ENCODE peak calls at places on chromosomes 2 and 18, in eight cellular contexts. N is WERI-Rb-1, F is Caco-2, R is AG04450, I is neural progenitor cell, V is thoracic aorta, A is hepatocyte, G is tibial nerve. X is an unnamed sample. For H3K27me3, the result is how much of the 10 kb centered on the place peaks cover.

GRCh38 chr2:46290019-46290418 is 7.2 kb upstream of the EPAS1 start:
- DNase-seq in I (no peak), R (no peak), N (no peak), G (no peak), F (no peak), A (no peak), V (no peak), X (no peak)

GRCh38 chr2:3470856-3471737 is 48.2 kb downstream of the ADI1 start:
- DNase-seq in I (no peak), N (no peak), V (no peak), A (no peak), F (no peak), G (no peak), R (no peak), X (peak)

GRCh38 chr2:31204761-31205160 is 12.6 kb downstream of the CAPN14 start:
- DNase-seq in G (no peak), V (no peak), R (no peak), I (no peak), F (no peak), A (no peak), N (no peak), X (no peak)

GRCh38 chr2:157746234-157746950 is 117.7 kb upstream of the ACVR1C start:
- DNase-seq in I (no peak), F (no peak), N (no peak), G (no peak), V (no peak), A (no peak), R (no peak), X (no peak)

GRCh38 chr2:84694088-84694622 is 177.9 kb downstream of the DNAH6 start:
- DNase-seq in F (no peak), R (no peak), G (no peak), I (no peak), A (peak), V (no peak), N (no peak), X (no peak)

GRCh38 chr2:127508621-127509034 is 17.7 kb downstream of the IWS1 start:
- DNase-seq in A (peak), G (peak), R (peak), F (no peak), N (no peak), V (peak), I (no peak), X (peak)

GRCh38 chr2:149527998-149528775 is 59.4 kb downstream of the MMADHC start:
- DNase-seq in I (peak), V (no peak), F (no peak), R (no peak), G (no peak), A (no peak), N (peak), X (no peak)

GRCh38 chr18:33837191-33837590 is 259.2 kb downstream of the ASXL3 start:
- DNase-seq in F (no peak), A (no peak), G (no peak), I (peak), V (no peak), N (no peak), R (no peak), X (no peak)

GRCh38 chr18:37421349-37422080 is 144.1 kb downstream of the CELF4 start:
- DNase-seq in N (no peak), R (no peak), A (no peak), I (no peak), G (no peak), V (no peak), F (no peak), X (no peak)

GRCh38 chr18:77124452-77124922 is 8.1 kb downstream of the MBP start:
- DNase-seq in V (no peak), N (no peak), A (no peak), F (no peak), G (no peak), R (no peak), I (no peak), X (no peak)

GRCh38 chr18:28062446-28062845 is 114.5 kb downstream of the CDH2 start:
- DNase-seq in I (no peak), N (no peak), V (no peak), F (no peak), A (no peak), R (no peak), G (no peak), X (no peak)

GRCh38 chr18:73614812-73615211 is 532.8 kb downstream of the FBXO15 start:
- DNase-seq in I (no peak), R (peak), A (no peak), N (no peak), V (no peak), G (no peak), F (no peak), X (no peak)

GRCh38 chr2:102618452-102619413 is 620 bp upstream of the SLC9A2 start:
- DNase-seq in A (peak), R (no peak), I (peak), N (peak), G (no peak), V (no peak), F (peak), X (peak)

GRCh38 chr2:181754136-181754535 is 73.8 kb upstream of the NEUROD1 start:
- DNase-seq in V (no peak), N (no peak), G (no peak), I (peak), A (no peak), R (no peak), F (no peak), X (no peak)

GRCh38 chr2:175823291-175824073 is 178.6 kb downstream of the LNPK start:
- DNase-seq in F (no peak), N (no peak), R (no peak), G (no peak), V (no peak), A (no peak), I (peak), X (no peak)

GRCh38 chr2:36695746-36696415 is 626 bp upstream of the VIT start:
- DNase-seq in G (no peak), R (no peak), I (no peak), A (no peak), F (peak), N (no peak), V (no peak), X (no peak)

GRCh38 chr2:155190342-155190741 is 491.8 kb downstream of the KCNJ3 start:
- DNase-seq in F (no peak), A (no peak), N (no peak), R (no peak), I (no peak), V (no peak), G (no peak), X (no peak)

GRCh38 chr2:12844511-12844910 is 127.8 kb downstream of the TRIB2 start:
- DNase-seq in R (no peak), G (no peak), F (no peak), A (no peak), I (peak), V (no peak), N (no peak), X (no peak)

GRCh38 chr2:229922449-229923386 is at the start of gene FBXO36:
- DNase-seq in R (no peak), A (peak), G (peak), F (peak), I (peak), N (peak), V (peak), X (peak)

GRCh38 chr2:238847841-238848565 is at the start of gene TWIST2:
- DNase-seq in R (peak), F (no peak), G (peak), V (peak), N (no peak), A (peak), I (peak), X (peak)
- TF ChIP-seq CTCF in R (peak), F (no peak), G (no peak), V (no peak), N (no peak), A (no peak), I (no peak), X (no peak)

GRCh38 chr2:124258481-124258880 is 233.4 kb downstream of the CNTNAP5 start:
- DNase-seq in I (no peak), A (no peak), F (no peak), G (no peak), V (no peak), N (no peak), R (no peak), X (no peak)
- H3K27me3 ChIP-seq in I (under half), A (under half), F (under half), G (under half), V (under half), N (under half), R (under half), X (under half)

GRCh38 chr2:193690572-193690971 is 1495.8 kb upstream of the TMEFF2 start:
- DNase-seq in G (no peak), R (no peak), F (no peak), N (no peak), V (no peak), A (no peak), I (no peak), X (no peak)

DNA sequence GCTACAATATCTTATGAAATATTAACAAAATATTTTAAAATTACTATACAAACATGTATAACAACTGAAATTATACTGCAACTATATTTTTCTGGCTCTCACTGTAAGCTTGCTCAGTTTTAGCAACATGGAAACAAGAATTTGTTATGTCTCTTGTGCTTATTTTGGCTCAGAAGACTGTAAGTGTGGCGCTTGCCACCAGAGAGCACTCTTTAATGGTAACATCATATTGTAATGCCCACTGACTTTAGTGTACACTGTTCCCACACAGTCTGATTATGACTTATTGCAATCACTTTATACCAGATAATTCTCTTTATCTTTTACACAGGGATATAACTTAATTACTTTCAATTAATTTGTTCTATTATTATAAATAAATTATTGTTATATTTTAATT is 1500.6 kb upstream of the TMEFF2 start:
- DNase-seq in V (no peak), F (peak), G (no peak), N (peak), A (peak), I (peak), R (no peak), X (no peak)
- TF ChIP-seq CTCF in V (no peak), F (peak), G (no peak), N (peak), A (peak), I (peak), R (no peak), X (no peak)

DNA sequence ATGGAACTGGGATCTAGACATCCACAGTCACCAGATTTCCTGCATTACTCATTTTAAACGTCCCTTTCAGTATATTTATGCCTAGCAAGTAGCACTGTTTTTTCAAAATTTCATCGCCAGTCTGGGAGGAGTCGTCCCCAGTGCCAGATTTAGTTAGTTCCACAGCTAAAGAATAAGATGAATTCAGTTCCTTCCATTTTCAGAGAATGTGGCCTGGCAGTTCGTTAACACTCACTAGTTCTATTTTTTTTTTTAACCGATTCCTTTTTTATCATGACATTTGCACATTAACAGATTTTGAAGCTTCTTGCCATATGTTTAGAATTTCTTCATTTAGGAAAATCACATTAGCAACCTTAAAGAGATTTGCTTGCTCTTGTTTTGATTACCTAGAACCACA is 11.2 kb downstream of the GRP start:
- DNase-seq in A (no peak), N (no peak), G (no peak), I (no peak), F (no peak), R (no peak), V (no peak), X (no peak)
- H3K27me3 ChIP-seq in A (under half), N (under half), G (under half), I (half or more), F (under half), R (under half), V (under half), X (under half)

GRCh38 chr2:35114765-35115164 is 1240.8 kb upstream of the CRIM1 start:
- DNase-seq in V (no peak), R (no peak), G (no peak), A (peak), I (peak), F (peak), N (peak), X (no peak)
- TF ChIP-seq CTCF in V (no peak), R (no peak), G (no peak), A (peak), I (peak), F (no peak), N (peak), X (no peak)

GRCh38 chr18:46169464-46169941 is 65.3 kb downstream of the HAUS1 start:
- DNase-seq in A (no peak), N (no peak), F (no peak), I (no peak), R (peak), G (no peak), V (no peak), X (no peak)
- H3K27me3 ChIP-seq in A (under half), N (under half), F (under half), I (under half), R (under half), G (under half), V (under half), X (under half)

GRCh38 chr18:48540329-48541025 is 1.6 kb downstream of the CTIF start:
- DNase-seq in F (peak), A (peak), G (peak), N (peak), I (peak), V (no peak), R (no peak), X (peak)
- TF ChIP-seq CTCF in F (no peak), A (peak), G (no peak), N (peak), I (peak), V (peak), R (peak), X (no peak)